ENCODE peak calls at places on chromosome 7, in six cellular contexts. T is renal cortical epithelial cell, B is H9, V is hepatocyte, C is GM10248, D is dermis blood vessel endothelial cell. Z is an unnamed sample.

GRCh38 chr7:137768371-137768770 is 78.4 kb downstream of the DGKI start:
- DNase-seq in T (no peak), B (no peak), V (no peak), C (no peak), D (no peak), Z (no peak)

GRCh38 chr7:27689045-27689877 is 26.6 kb upstream of the HIBADH start:
- DNase-seq in T (peak), B (peak), V (peak), C (peak), D (peak), Z (no peak)

GRCh38 chr7:150903627-150904026 is 51.3 kb downstream of the AOC1 start:
- DNase-seq in T (peak), B (no peak), V (no peak), C (peak), D (peak), Z (no peak)

GRCh38 chr7:123492485-123492884 is 41.9 kb downstream of the IQUB start:
- DNase-seq in T (no peak), B (no peak), V (no peak), C (no peak), D (no peak), Z (no peak)

GRCh38 chr7:39733881-39734571 is 110.7 kb downstream of the RALA start:
- DNase-seq in T (peak), B (no peak), V (peak), C (no peak), D (peak), Z (no peak)

GRCh38 chr7:39609462-39610149 is 13.8 kb upstream of the RALA start:
- DNase-seq in T (no peak), B (peak), V (peak), C (peak), D (peak), Z (no peak)

GRCh38 chr7:157690833-157691382 is 354.1 kb downstream of the DNAJB6 start:
- DNase-seq in T (no peak), B (peak), V (no peak), C (no peak), D (peak), Z (peak)

GRCh38 chr7:149790754-149791360 is 17.5 kb upstream of the ZNF467 start:
- DNase-seq in T (no peak), B (no peak), V (no peak), C (no peak), D (no peak), Z (no peak)

GRCh38 chr7:127803626-127804025 is 151.6 kb downstream of the SND1 start:
- DNase-seq in T (no peak), B (no peak), V (no peak), C (no peak), D (peak), Z (no peak)

GRCh38 chr7:128838109-128838779 is 8.0 kb downstream of the FLNC start:
- DNase-seq in T (no peak), B (no peak), V (no peak), C (no peak), D (no peak), Z (no peak)

GRCh38 chr7:151429555-151430331 is 10.2 kb downstream of the CRYGN start:
- DNase-seq in T (no peak), B (no peak), V (no peak), C (peak), D (no peak), Z (no peak)